ENCODE peak calls at places on chromosomes 4 and X, in seven cellular contexts. Y is heart left ventricle, C is choroid plexus epithelial cell, T is dorsolateral prefrontal cortex, S is AG09309, N is colonic mucosa, X is AG10803. Q is an unnamed sample.

GRCh38 chr4:53622739-53623151 is 31.5 kb upstream of the LNX1 start:
- DNase-seq in Y (no peak), C (peak; percentile 74), T (no peak), S (peak; percentile 90), N (no peak), X (peak; percentile 79), Q (peak; percentile 90)

GRCh38 chrX:69238153-69238959 is 73.1 kb upstream of the PJA1 start:
- DNase-seq in Y (peak; percentile 23), C (peak; percentile 9), T (peak; percentile 76), S (no peak), N (no peak), X (peak; percentile 26), Q (no peak)

GRCh38 chrX:111375747-111376146 is 36.2 kb downstream of the DCX start:
- DNase-seq in Y (no peak), C (peak; percentile 0), T (no peak), S (no peak), N (no peak), X (no peak), Q (peak; percentile 3)

GRCh38 chrX:97529801-97530200 is 646.1 kb downstream of the RPA4 start:
- DNase-seq in Y (no peak), C (peak; percentile 82), T (no peak), S (no peak), N (no peak), X (no peak), Q (peak; percentile 96)

GRCh38 chrX:68936186-68936585 is 107.4 kb downstream of the EFNB1 start:
- DNase-seq in Y (no peak), C (no peak), T (no peak), S (no peak), N (no peak), X (no peak), Q (no peak)

GRCh38 chrX:118251251-118251650 is 94.7 kb upstream of the WDR44 start:
- DNase-seq in Y (no peak), C (peak; percentile 47), T (no peak), S (no peak), N (no peak), X (peak; percentile 37), Q (no peak)

GRCh38 chrX:49977319-49978090 is 55.1 kb downstream of the CLCN5 start:
- DNase-seq in Y (no peak), C (no peak), T (no peak), S (no peak), N (no peak), X (no peak), Q (no peak)

GRCh38 chr4:172892300-172892699 is 276.3 kb upstream of the GALNT7 start:
- DNase-seq in Y (no peak), C (peak; percentile 52), T (no peak), S (no peak), N (peak; percentile 27), X (no peak), Q (peak; percentile 28)

GRCh38 chr4:150297861-150298474 is 219.7 kb downstream of the DCLK2 start:
- DNase-seq in Y (no peak), C (peak; percentile 87), T (no peak), S (no peak), N (peak; percentile 53), X (peak; percentile 66), Q (peak; percentile 86)

GRCh38 chr4:169229571-169230028 is 41.2 kb downstream of the SH3RF1 start:
- DNase-seq in Y (no peak), C (peak; percentile 96), T (no peak), S (peak; percentile 88), N (no peak), X (peak; percentile 94), Q (peak; percentile 92)

GRCh38 chr4:38939150-38939549 is 71.5 kb downstream of the FAM114A1 start:
- DNase-seq in Y (no peak), C (no peak), T (no peak), S (no peak), N (no peak), X (no peak), Q (no peak)

GRCh38 chrX:124263743-124264142 is 68.7 kb upstream of the TEX13D start:
- DNase-seq in Y (no peak), C (no peak), T (no peak), S (no peak), N (no peak), X (no peak), Q (no peak)

GRCh38 chr4:99715286-99715685 is 57.7 kb upstream of the C4orf54 start:
- DNase-seq in Y (no peak), C (no peak), T (no peak), S (no peak), N (no peak), X (no peak), Q (no peak)

GRCh38 chr4:140238353-140239041 is 84.5 kb upstream of the MAML3 start:
- DNase-seq in Y (peak; percentile 87), C (peak; percentile 80), T (no peak), S (no peak), N (peak; percentile 91), X (peak; percentile 91), Q (peak; percentile 90)

GRCh38 chrX:49262603-49263002 is 1.9 kb downstream of the FOXP3 start:
- DNase-seq in Y (no peak), C (no peak), T (no peak), S (no peak), N (no peak), X (no peak), Q (no peak)

GRCh38 chrX:65697915-65698796 is 30.7 kb downstream of the MSN start:
- DNase-seq in Y (peak; percentile 61), C (peak; percentile 39), T (no peak), S (no peak), N (peak; percentile 45), X (no peak), Q (peak; percentile 45)

GRCh38 chrX:127879585-127879984 is 172.6 kb downstream of the ACTRT1 start:
- DNase-seq in Y (no peak), C (no peak), T (no peak), S (no peak), N (no peak), X (no peak), Q (peak; percentile 0)

GRCh38 chrX:16589211-16589610 is 60.7 kb upstream of the S100G start:
- DNase-seq in Y (no peak), C (peak; percentile 62), T (no peak), S (peak; percentile 7), N (no peak), X (peak; percentile 64), Q (peak; percentile 63)

GRCh38 chrX:153074262-153074899 is 2.1 kb downstream of the PNMA6A start:
- DNase-seq in Y (no peak), C (no peak), T (no peak), S (no peak), N (no peak), X (no peak), Q (no peak)

GRCh38 chr4:5706486-5707290 is 1.7 kb downstream of the EVC2 start:
- DNase-seq in Y (no peak), C (no peak), T (no peak), S (no peak), N (no peak), X (no peak), Q (no peak)

GRCh38 chr4:3465698-3466671 is 2.9 kb downstream of the DOK7 start:
- DNase-seq in Y (no peak), C (no peak), T (no peak), S (no peak), N (no peak), X (no peak), Q (no peak)
- TF ChIP-seq CTCF in Y (no peak), C (peak; percentile 38), T (no peak), S (peak; percentile 11), N (no peak), X (peak; percentile 27), Q (peak; percentile 9)

GRCh38 chr4:162509333-162509732 is 345.5 kb upstream of the FSTL5 start:
- DNase-seq in Y (no peak), C (no peak), T (no peak), S (no peak), N (no peak), X (no peak), Q (no peak)

GRCh38 chr4:162502109-162502508 is 338.3 kb upstream of the FSTL5 start:
- DNase-seq in Y (no peak), C (no peak), T (no peak), S (no peak), N (no peak), X (no peak), Q (no peak)

GRCh38 chr4:162503868-162504267 is 340.1 kb upstream of the FSTL5 start:
- DNase-seq in Y (no peak), C (no peak), T (no peak), S (no peak), N (no peak), X (no peak), Q (no peak)

GRCh38 chr4:162510115-162510514 is 346.3 kb upstream of the FSTL5 start:
- DNase-seq in Y (no peak), C (no peak), T (no peak), S (no peak), N (no peak), X (no peak), Q (no peak)

DNA sequence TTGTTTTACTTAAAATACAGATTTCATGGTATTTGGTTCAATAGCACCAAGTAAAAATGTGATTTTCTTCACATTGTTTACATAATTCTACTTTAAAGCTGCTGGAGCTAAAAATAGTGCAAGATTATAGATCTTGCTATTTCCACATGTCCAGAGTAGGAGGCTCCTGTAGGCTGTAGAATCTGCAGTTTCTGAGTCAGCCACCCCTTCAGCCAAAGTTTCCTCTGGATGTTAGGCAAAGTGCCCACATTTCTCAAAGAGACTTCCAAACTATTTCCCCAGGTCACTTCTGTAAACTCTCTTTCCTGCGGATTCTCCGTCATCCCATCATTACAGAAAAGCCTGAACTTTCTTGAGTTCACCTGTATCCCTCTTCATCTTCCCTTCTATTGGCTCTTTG is 342.5 kb upstream of the FSTL5 start:
- DNase-seq in Y (no peak), C (peak; percentile 80), T (no peak), S (no peak), N (no peak), X (peak; percentile 0), Q (peak; percentile 10)
- H3K4me3 ChIP-seq in Y (no peak overlapping the region), C (no peak overlapping the region), T (no peak overlapping the region), S (no peak overlapping the region), N (no peak overlapping the region), X (no peak overlapping the region), Q (no peak overlapping the region)

GRCh38 chrX:57930051-57930450 is 19.8 kb upstream of the ZXDA start:
- DNase-seq in Y (no peak), C (no peak), T (no peak), S (no peak), N (no peak), X (no peak), Q (peak; percentile 7)

GRCh38 chrX:57932266-57932665 is 22.0 kb upstream of the ZXDA start:
- DNase-seq in Y (no peak), C (no peak), T (no peak), S (no peak), N (no peak), X (no peak), Q (no peak)

GRCh38 chrX:57933321-57933720 is 23.1 kb upstream of the ZXDA start:
- DNase-seq in Y (no peak), C (no peak), T (no peak), S (no peak), N (no peak), X (no peak), Q (no peak)

GRCh38 chrX:57925806-57926205 is 15.5 kb upstream of the ZXDA start:
- DNase-seq in Y (no peak), C (no peak), T (no peak), S (no peak), N (no peak), X (no peak), Q (no peak)

GRCh38 chrX:57929373-57929772 is 19.1 kb upstream of the ZXDA start:
- DNase-seq in Y (no peak), C (peak; percentile 63), T (no peak), S (no peak), N (no peak), X (peak; percentile 36), Q (peak; percentile 51)
- TF ChIP-seq CTCF in Y (peak; percentile 37), C (peak; percentile 62), T (peak; percentile 48), S (peak; percentile 62), N (peak; percentile 20), X (peak; percentile 60), Q (peak; percentile 54)

GRCh38 chr4:25658357-25658771 is 2.7 kb downstream of the SLC34A2 start:
- DNase-seq in Y (no peak), C (no peak), T (no peak), S (no peak), N (no peak), X (no peak), Q (no peak)
- H3K4me3 ChIP-seq in Y (no peak overlapping the region), C (no peak overlapping the region), T (no peak overlapping the region), S (no peak overlapping the region), N (no peak overlapping the region), X (no peak overlapping the region), Q (no peak overlapping the region)